ENCODE peak calls at places on chromosomes 5 and 9, in seven cellular contexts. C is HAP-1, M is psoas muscle, D is heart left ventricle, Y is body of pancreas, B is H9, F is neural progenitor cell. S is an unnamed sample. For H3K4me1, the result is how much of the 10 kb centered on the place peaks cover.

GRCh38 chr9:17742065-17742464 is 163.2 kb downstream of the SH3GL2 start:
- DNase-seq in C (no peak), M (no peak), D (no peak), Y (no peak), B (peak), F (peak), S (no peak)

GRCh38 chr5:128613757-128614156 is 75.7 kb upstream of the FBN2 start:
- DNase-seq in C (no peak), M (no peak), D (no peak), Y (no peak), B (no peak), F (no peak), S (no peak)

GRCh38 chr9:72542917-72543316 is 21.5 kb downstream of the TMC1 start:
- DNase-seq in C (no peak), M (no peak), D (no peak), Y (no peak), B (no peak), F (no peak), S (no peak)

GRCh38 chr9:104914458-104914857 is 13.5 kb downstream of the ABCA1 start:
- DNase-seq in C (no peak), M (no peak), D (no peak), Y (no peak), B (no peak), F (no peak), S (no peak)

GRCh38 chr5:116528519-116529234 is 45.9 kb downstream of the SEMA6A start:
- DNase-seq in C (no peak), M (no peak), D (no peak), Y (no peak), B (no peak), F (peak), S (no peak)

GRCh38 chr5:56356121-56356875 is 123.2 kb upstream of the ANKRD55 start:
- DNase-seq in C (peak), M (no peak), D (no peak), Y (peak), B (no peak), F (no peak), S (peak)

GRCh38 chr5:73121109-73121443 is 701 bp downstream of the TMEM171 start:
- DNase-seq in C (no peak), M (no peak), D (no peak), Y (no peak), B (no peak), F (no peak), S (peak)

GRCh38 chr5:171477101-171477500 is 57.7 kb downstream of the FGF18 start:
- DNase-seq in C (no peak), M (no peak), D (no peak), Y (no peak), B (no peak), F (no peak), S (no peak)

GRCh38 chr9:136881691-136882108 is 4.6 kb upstream of the TRAF2 start:
- DNase-seq in C (no peak), M (no peak), D (peak), Y (peak), B (no peak), F (peak), S (peak)

GRCh38 chr9:108786756-108787663 is 68.8 kb downstream of the ACTL7B start:
- DNase-seq in C (peak), M (no peak), D (no peak), Y (peak), B (no peak), F (peak), S (no peak)

GRCh38 chr5:77437194-77437593 is 54.9 kb downstream of the WDR41 start:
- DNase-seq in C (no peak), M (no peak), D (no peak), Y (peak), B (no peak), F (peak), S (peak)

GRCh38 chr9:81683214-81683613 is 6.1 kb downstream of the TLE1 start:
- DNase-seq in C (no peak), M (no peak), D (no peak), Y (no peak), B (no peak), F (no peak), S (no peak)

GRCh38 chr5:37667846-37668245 is 172.0 kb downstream of the GDNF start:
- DNase-seq in C (no peak), M (no peak), D (no peak), Y (no peak), B (no peak), F (no peak), S (no peak)

GRCh38 chr9:115810166-115810565 is 343.4 kb upstream of the PAPPA start:
- DNase-seq in C (no peak), M (no peak), D (no peak), Y (no peak), B (no peak), F (no peak), S (no peak)

GRCh38 chr5:74762599-74762998 is 4.3 kb downstream of the GFM2 start:
- DNase-seq in C (no peak), M (no peak), D (no peak), Y (no peak), B (no peak), F (no peak), S (no peak)

GRCh38 chr5:122751293-122751753 is 23.6 kb upstream of the SNX2 start:
- DNase-seq in C (peak), M (no peak), D (no peak), Y (no peak), B (peak), F (no peak), S (no peak)

GRCh38 chr5:55176176-55176818 is 3.3 kb upstream of the CDC20B start:
- DNase-seq in C (peak), M (peak), D (peak), Y (peak), B (peak), F (peak), S (peak)

GRCh38 chr5:177403826-177404640 is 3.6 kb upstream of the PFN3 start:
- DNase-seq in C (peak), M (peak), D (peak), Y (peak), B (peak), F (peak), S (peak)

GRCh38 chr5:90503596-90503995 is 25.8 kb downstream of the LYSMD3 start:
- DNase-seq in C (no peak), M (no peak), D (no peak), Y (no peak), B (no peak), F (no peak), S (no peak)

GRCh38 chr9:91914937-91915336 is 35.1 kb downstream of the ROR2 start:
- DNase-seq in C (no peak), M (no peak), D (no peak), Y (no peak), B (no peak), F (no peak), S (no peak)

GRCh38 chr5:139554264-139554663 is 6.9 kb upstream of the UBE2D2 start:
- DNase-seq in C (no peak), M (no peak), D (no peak), Y (no peak), B (no peak), F (no peak), S (no peak)

GRCh38 chr5:3522491-3522890 is 73.1 kb upstream of the IRX1 start:
- DNase-seq in C (no peak), M (no peak), D (no peak), Y (no peak), B (no peak), F (no peak), S (no peak)

GRCh38 chr5:132086277-132086794 is 12.7 kb downstream of the CSF2 start:
- DNase-seq in C (no peak), M (peak), D (peak), Y (peak), B (no peak), F (no peak), S (no peak)

GRCh38 chr5:19927919-19928318 is 60.1 kb downstream of the CDH18 start:
- DNase-seq in C (no peak), M (no peak), D (no peak), Y (no peak), B (peak), F (peak), S (no peak)

GRCh38 chr9:108550111-108550510 is 305.7 kb downstream of the ACTL7B start:
- DNase-seq in C (no peak), M (peak), D (no peak), Y (no peak), B (no peak), F (no peak), S (no peak)

GRCh38 chr5:147479431-147479830 is 30.4 kb downstream of the DPYSL3 start:
- DNase-seq in C (no peak), M (no peak), D (no peak), Y (no peak), B (no peak), F (peak), S (no peak)

GRCh38 chr9:3497406-3497805 is 28.4 kb downstream of the RFX3 start:
- DNase-seq in C (no peak), M (no peak), D (no peak), Y (no peak), B (no peak), F (no peak), S (no peak)

GRCh38 chr9:91296354-91296753 is 65.4 kb downstream of the AUH start:
- DNase-seq in C (no peak), M (no peak), D (no peak), Y (no peak), B (no peak), F (no peak), S (no peak)

GRCh38 chr5:1174122-1174936 is 27.1 kb upstream of the SLC6A19 start:
- DNase-seq in C (peak), M (peak), D (peak), Y (peak), B (peak), F (peak), S (peak)

GRCh38 chr5:157998021-157998504 is 139.1 kb upstream of the CLINT1 start:
- DNase-seq in C (no peak), M (no peak), D (no peak), Y (no peak), B (no peak), F (no peak), S (no peak)

GRCh38 chr9:85451680-85452079 is 290.1 kb downstream of the AGTPBP1 start:
- DNase-seq in C (no peak), M (no peak), D (no peak), Y (no peak), B (no peak), F (no peak), S (no peak)

GRCh38 chr5:176379881-176380280 is 8.5 kb downstream of the NOP16 start:
- DNase-seq in C (no peak), M (no peak), D (no peak), Y (no peak), B (no peak), F (no peak), S (no peak)

GRCh38 chr9:112446518-112446917 is 40.1 kb upstream of the KIAA1958 start:
- DNase-seq in C (no peak), M (no peak), D (no peak), Y (no peak), B (no peak), F (no peak), S (no peak)

GRCh38 chr5:171984748-171985419 is 21.6 kb downstream of the FBXW11 start:
- DNase-seq in C (no peak), M (no peak), D (no peak), Y (no peak), B (no peak), F (no peak), S (no peak)

GRCh38 chr5:16666140-16666860 is 49.5 kb upstream of the RETREG1 start:
- DNase-seq in C (no peak), M (no peak), D (peak), Y (peak), B (no peak), F (no peak), S (no peak)

GRCh38 chr9:96025995-96026572 is 150.6 kb downstream of the ERCC6L2 start:
- DNase-seq in C (no peak), M (no peak), D (peak), Y (no peak), B (peak), F (peak), S (no peak)

GRCh38 chr9:277595-278330 is 63.1 kb downstream of the DOCK8 start:
- DNase-seq in C (no peak), M (no peak), D (no peak), Y (no peak), B (no peak), F (no peak), S (peak)
- H3K4me1 ChIP-seq in C (under half), M (under half), D (under half), Y (under half), B (under half), F (under half), S (under half)

GRCh38 chr9:133114451-133114885 is 6.6 kb downstream of the RALGDS start:
- DNase-seq in C (peak), M (peak), D (peak), Y (no peak), B (no peak), F (no peak), S (peak)

GRCh38 chr9:133115604-133116345 is 5.3 kb downstream of the RALGDS start:
- DNase-seq in C (no peak), M (peak), D (peak), Y (no peak), B (no peak), F (no peak), S (no peak)

GRCh38 chr9:133116346-133117231 is 4.5 kb downstream of the RALGDS start:
- DNase-seq in C (no peak), M (peak), D (peak), Y (no peak), B (no peak), F (no peak), S (peak)

GRCh38 chr9:133113928-133114351 is 7.1 kb downstream of the RALGDS start:
- DNase-seq in C (no peak), M (peak), D (peak), Y (no peak), B (no peak), F (no peak), S (no peak)

DNA sequence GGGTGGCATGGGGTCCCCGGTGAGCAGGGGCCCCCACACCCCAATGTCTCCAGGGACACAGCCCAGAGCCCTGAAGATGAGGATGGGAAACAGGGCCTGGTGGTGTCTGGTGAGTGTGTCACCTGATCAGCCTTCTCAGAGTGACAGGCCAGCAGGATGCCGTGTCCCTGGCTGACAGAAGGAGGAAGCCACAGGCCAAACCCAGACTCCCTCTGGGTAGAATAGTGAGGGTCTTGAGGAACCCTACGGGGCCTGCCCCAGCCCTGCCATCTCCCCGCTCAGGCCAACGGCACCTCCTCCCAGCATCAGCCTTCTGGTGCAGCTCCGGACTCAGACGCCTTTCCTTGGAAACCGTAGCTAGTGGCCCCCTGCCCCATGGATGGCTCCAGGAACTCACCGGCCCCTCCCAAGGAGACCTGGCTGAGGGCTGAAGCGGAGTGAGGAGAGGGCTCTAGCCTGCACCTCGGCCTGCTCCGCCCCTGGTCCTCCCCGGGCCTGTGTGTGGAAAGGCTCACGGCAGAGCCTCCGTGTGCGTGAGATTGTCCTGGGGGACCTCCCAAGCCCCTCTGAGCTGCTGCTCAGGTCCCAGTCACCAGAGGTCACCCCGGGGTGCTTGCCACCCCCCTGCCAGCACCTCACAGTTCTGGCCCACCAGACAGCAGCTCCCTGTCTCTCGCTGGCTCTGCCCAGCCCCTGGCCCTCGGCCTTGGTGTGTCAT is 6.0 kb downstream of the RALGDS start:
- DNase-seq in C (no peak), M (peak), D (peak), Y (no peak), B (no peak), F (no peak), S (no peak)
- H3K4me1 ChIP-seq in C (under half), M (half or more), D (half or more), Y (half or more), B (under half), F (under half), S (under half)

GRCh38 chr9:121732886-121733285 is 81.5 kb downstream of the DAB2IP start:
- DNase-seq in C (no peak), M (no peak), D (no peak), Y (no peak), B (no peak), F (no peak), S (no peak)
- H3K4me1 ChIP-seq in C (under half), M (half or more), D (half or more), Y (under half), B (under half), F (under half), S (under half)

GRCh38 chr9:124257070-124257864 is 482 bp upstream of the NEK6 start:
- DNase-seq in C (no peak), M (peak), D (peak), Y (no peak), B (no peak), F (peak), S (no peak)
- H3K4me1 ChIP-seq in C (under half), M (under half), D (under half), Y (under half), B (under half), F (under half), S (under half)

GRCh38 chr5:150787659-150788058 is 9.1 kb downstream of the SMIM3 start:
- DNase-seq in C (peak), M (no peak), D (no peak), Y (no peak), B (no peak), F (no peak), S (no peak)
- H3K4me1 ChIP-seq in C (under half), M (under half), D (under half), Y (under half), B (under half), F (under half), S (under half)

GRCh38 chr9:19127881-19128719 is 808 bp upstream of the PLIN2 start:
- DNase-seq in C (no peak), M (no peak), D (peak), Y (peak), B (peak), F (peak), S (peak)
- H3K4me1 ChIP-seq in C (under half), M (under half), D (under half), Y (under half), B (under half), F (under half), S (under half)

GRCh38 chr5:127565586-127566270 is 48.3 kb downstream of the PRRC1 start:
- DNase-seq in C (no peak), M (no peak), D (no peak), Y (no peak), B (no peak), F (no peak), S (no peak)

GRCh38 chr5:127568166-127568565 is 50.7 kb downstream of the PRRC1 start:
- DNase-seq in C (no peak), M (no peak), D (no peak), Y (no peak), B (no peak), F (no peak), S (no peak)

GRCh38 chr5:127563133-127563532 is 45.7 kb downstream of the PRRC1 start:
- DNase-seq in C (no peak), M (no peak), D (no peak), Y (no peak), B (no peak), F (no peak), S (no peak)

GRCh38 chr5:127564002-127564769 is 46.7 kb downstream of the PRRC1 start:
- DNase-seq in C (peak), M (no peak), D (peak), Y (peak), B (no peak), F (peak), S (peak)

DNA sequence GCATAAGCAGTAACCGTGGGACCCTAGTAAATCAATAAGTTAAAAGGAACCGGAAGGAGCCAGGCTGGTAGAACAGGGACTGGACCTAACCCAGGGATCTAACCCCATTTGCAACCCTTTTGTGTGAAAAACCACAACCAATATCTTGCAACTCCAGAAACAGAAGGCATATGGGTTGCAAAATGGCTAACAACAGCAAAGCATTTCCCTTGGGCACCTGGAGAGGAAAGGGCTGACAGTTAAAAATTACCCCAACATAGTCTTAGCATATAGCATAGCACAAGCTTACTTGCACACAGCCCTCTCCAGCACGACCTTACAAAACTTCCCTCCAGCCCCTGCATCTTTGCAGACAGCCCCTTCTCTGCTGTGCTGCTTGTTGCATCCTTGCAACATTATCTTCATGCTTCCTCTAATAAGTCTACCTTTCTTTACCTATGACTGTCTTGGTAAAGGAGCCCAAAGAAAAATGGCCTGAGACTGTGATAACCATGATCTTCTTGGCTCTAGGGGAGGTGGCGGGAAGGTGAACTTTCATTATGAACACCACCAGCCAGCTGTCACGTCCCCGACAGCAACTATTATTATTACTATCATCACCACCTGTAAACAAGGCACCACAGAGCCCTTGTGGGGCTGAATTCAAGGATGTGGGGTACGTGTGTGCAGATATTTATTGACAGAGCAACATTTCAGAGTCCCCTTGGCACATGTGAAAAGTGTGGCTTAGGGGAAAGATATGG is 49.8 kb downstream of the PRRC1 start:
- DNase-seq in C (no peak), M (no peak), D (no peak), Y (no peak), B (no peak), F (no peak), S (no peak)
- H3K4me1 ChIP-seq in C (under half), M (under half), D (under half), Y (under half), B (under half), F (under half), S (under half)